ENCODE peak calls at places on chromosomes 4 and X, in nine cellular contexts. R, O, D, F, K, H, Y, U and C are unnamed samples.

GRCh38 chrX:131728295-131729145 is 184.6 kb downstream of the OR13H1 start:
- DNase-seq in F (no peak), Y (no peak), K (peak; percentile 84), D (no peak), U (peak; percentile 39), R (no peak), H (no peak), O (no peak), C (peak; percentile 71)

GRCh38 chr4:168883513-168883912 is 126.5 kb downstream of the CBR4 start:
- DNase-seq in O (no peak), Y (no peak), R (no peak), K (no peak), D (no peak), U (no peak), H (no peak), F (no peak), C (no peak)

GRCh38 chr4:140330311-140330900 is 43.0 kb upstream of the SCOC start:
- DNase-seq in O (no peak), R (no peak), D (peak; percentile 62), U (no peak), F (peak; percentile 62), Y (peak; percentile 19), H (no peak), K (peak; percentile 44), C (no peak)

GRCh38 chr4:173647902-173648301 is 117.9 kb upstream of the HAND2 start:
- DNase-seq in F (no peak), U (no peak), K (no peak), H (no peak), D (no peak), R (no peak), Y (no peak), O (no peak), C (no peak)

GRCh38 chrX:103608305-103608963 is 671 bp downstream of the TCEAL3 start:
- DNase-seq in U (no peak), H (no peak), K (no peak), O (peak; percentile 9), F (no peak), Y (no peak), D (no peak), R (no peak), C (no peak)

GRCh38 chr4:52173470-52174055 is 122.5 kb downstream of the SPATA18 start:
- DNase-seq in U (no peak), K (no peak), R (no peak), D (no peak), Y (no peak), F (no peak), O (peak; percentile 69), H (no peak), C (no peak)

GRCh38 chr4:59848457-59848856 is 1351.7 kb upstream of the ADGRL3 start:
- DNase-seq in Y (no peak), H (no peak), K (no peak), F (no peak), R (no peak), O (no peak), D (peak; percentile 13), U (no peak), C (no peak)

GRCh38 chr4:144754562-144755410 is 108.8 kb downstream of the HHIP start:
- DNase-seq in Y (no peak), H (no peak), K (peak; percentile 14), U (no peak), F (peak; percentile 47), R (no peak), O (no peak), D (peak; percentile 62), C (no peak)

GRCh38 chr4:78644744-78645330 is 93.3 kb downstream of the ANXA3 start:
- DNase-seq in F (peak; percentile 85), H (peak; percentile 33), U (no peak), R (no peak), Y (peak; percentile 74), K (peak; percentile 68), D (peak; percentile 73), O (peak; percentile 74), C (peak; percentile 1)

GRCh38 chrX:129037389-129037788 is 485.9 kb downstream of the SMARCA1 start:
- DNase-seq in K (no peak), H (no peak), D (no peak), U (no peak), R (no peak), Y (no peak), F (no peak), O (no peak), C (no peak)

GRCh38 chr4:13092702-13093101 is 391.4 kb downstream of the RAB28 start:
- DNase-seq in R (no peak), O (peak; percentile 26), D (no peak), U (no peak), K (no peak), F (no peak), Y (no peak), H (no peak), C (no peak)

GRCh38 chr4:56723201-56723605 is 42.1 kb upstream of the HOPX start:
- DNase-seq in O (no peak), D (no peak), Y (no peak), F (peak; percentile 64), H (peak; percentile 49), K (no peak), U (no peak), R (no peak), C (no peak)

GRCh38 chr4:39576268-39576667 is 49.0 kb upstream of the UGDH start:
- DNase-seq in F (no peak), D (no peak), U (no peak), O (no peak), Y (no peak), K (no peak), R (no peak), H (no peak), C (no peak)

GRCh38 chr4:113447695-113448265 is 313.8 kb downstream of the CAMK2D start:
- DNase-seq in R (no peak), K (peak; percentile 49), F (no peak), U (no peak), D (no peak), H (peak; percentile 25), Y (no peak), O (no peak), C (no peak)

GRCh38 chrX:50586980-50587379 is 116.4 kb upstream of the DGKK start:
- DNase-seq in K (no peak), U (no peak), R (no peak), D (no peak), F (no peak), Y (no peak), H (no peak), O (no peak), C (no peak)

GRCh38 chr4:111334356-111334755 is 711.5 kb upstream of the PITX2 start:
- DNase-seq in R (no peak), Y (no peak), O (no peak), K (no peak), F (no peak), U (no peak), H (no peak), D (no peak), C (no peak)

GRCh38 chrX:131901581-131901980 is 121.5 kb upstream of the STK26 start:
- DNase-seq in U (no peak), F (no peak), O (no peak), D (no peak), R (no peak), K (no peak), Y (no peak), H (no peak), C (no peak)

GRCh38 chr4:26522478-26522877 is 32.2 kb upstream of the CCKAR start:
- DNase-seq in K (no peak), O (no peak), Y (no peak), R (no peak), H (no peak), F (peak; percentile 35), D (no peak), U (no peak), C (no peak)

GRCh38 chrX:81120936-81121351 is 80.8 kb downstream of the HMGN5 start:
- DNase-seq in K (peak; percentile 78), Y (peak; percentile 3), O (peak; percentile 26), H (peak; percentile 29), F (peak; percentile 47), R (no peak), U (no peak), D (peak; percentile 71), C (no peak)

GRCh38 chr4:180028682-180029081 is 2214.5 kb upstream of the TENM3 start:
- DNase-seq in Y (no peak), K (peak; percentile 74), F (peak; percentile 3), U (no peak), O (no peak), D (peak; percentile 88), H (peak; percentile 1), R (no peak), C (no peak)

GRCh38 chr4:107733431-107733925 is 13.4 kb upstream of the PAPSS1 start:
- DNase-seq in K (no peak), F (no peak), Y (no peak), R (no peak), O (no peak), D (no peak), U (no peak), H (no peak), C (no peak)

GRCh38 chr4:1329408-1330371 is 17.3 kb upstream of the UVSSA start:
- DNase-seq in F (no peak), K (no peak), U (no peak), H (no peak), Y (no peak), O (no peak), D (no peak), R (no peak), C (peak; percentile 65)

GRCh38 chr4:138677212-138677611 is 338.4 kb upstream of the NOCT start:
- DNase-seq in O (no peak), H (no peak), Y (no peak), K (no peak), F (no peak), R (no peak), U (no peak), D (no peak), C (no peak)

GRCh38 chr4:8041868-8042267 is 102.2 kb upstream of the AFAP1 start:
- DNase-seq in O (no peak), Y (no peak), R (no peak), H (no peak), U (no peak), D (no peak), F (no peak), K (no peak), C (no peak)

GRCh38 chrX:123993326-123993725 is 31.8 kb downstream of the STAG2 start:
- DNase-seq in U (no peak), Y (no peak), F (peak; percentile 86), D (no peak), R (no peak), O (no peak), H (no peak), K (no peak), C (no peak)

GRCh38 chrX:106955004-106955772 is 35.0 kb downstream of the CLDN2 start:
- DNase-seq in K (no peak), U (no peak), H (no peak), D (no peak), O (no peak), Y (no peak), F (peak; percentile 12), R (no peak), C (no peak)

GRCh38 chr4:165325732-165326512 is 1.5 kb upstream of the MSMO1 start:
- DNase-seq in H (no peak), D (peak; percentile 61), K (peak; percentile 31), Y (no peak), O (no peak), U (no peak), F (peak; percentile 95), R (no peak), C (no peak)

GRCh38 chrX:13414006-13414647 is 94.3 kb upstream of the ATXN3L start:
- DNase-seq in U (no peak), K (no peak), D (peak; percentile 22), O (no peak), H (no peak), F (no peak), R (no peak), Y (no peak), C (no peak)

GRCh38 chr4:33924239-33924638 is 2320.1 kb downstream of the ARAP2 start:
- DNase-seq in Y (no peak), U (no peak), D (peak; percentile 16), O (no peak), R (no peak), F (peak; percentile 57), K (no peak), H (no peak), C (no peak)

GRCh38 chrX:145729635-145730034 is 88.0 kb upstream of the SLITRK2 start:
- DNase-seq in U (no peak), Y (no peak), K (no peak), F (no peak), R (no peak), D (no peak), H (no peak), O (no peak), C (no peak)